ENCODE peak calls at places on chromosomes 1 and 21, in seven cellular contexts. One of them, this sample, is unnamed.

GRCh38 chr1:23178931-23179330 is 10.3 kb upstream of the LUZP1 start:
- DNase-seq in T-helper 1 cell: no peak
- DNase-seq in stimulated activated CD4-positive, alpha-beta T cell treated with anti-CD3 and anti-CD28 coated beads, Interleukin-12 subunit alpha, Interleukin-12 subunit beta, amount 100 ng/mL, for 4 hours: no peak
- DNase-seq in AG04450: no peak
- DNase-seq in left ventricle myocardium superior: no peak
- DNase-seq in SHP77: peak; percentile 12
- DNase-seq in nephron progenitor cell: no peak
- DNase-seq in this sample: no peak

GRCh38 chr1:210826686-210827085 is 307.3 kb downstream of the KCNH1 start:
- DNase-seq in T-helper 1 cell: no peak
- DNase-seq in stimulated activated CD4-positive, alpha-beta T cell treated with anti-CD3 and anti-CD28 coated beads, Interleukin-12 subunit alpha, Interleukin-12 subunit beta, amount 100 ng/mL, for 4 hours: no peak
- DNase-seq in AG04450: no peak
- DNase-seq in left ventricle myocardium superior: no peak
- DNase-seq in SHP77: no peak
- DNase-seq in nephron progenitor cell: no peak
- DNase-seq in this sample: no peak

GRCh38 chr1:153548722-153549695 is at the start of gene S100A3:
- DNase-seq in T-helper 1 cell: no peak
- DNase-seq in stimulated activated CD4-positive, alpha-beta T cell treated with anti-CD3 and anti-CD28 coated beads, Interleukin-12 subunit alpha, Interleukin-12 subunit beta, amount 100 ng/mL, for 4 hours: no peak
- DNase-seq in AG04450: no peak
- DNase-seq in left ventricle myocardium superior: peak; percentile 63
- DNase-seq in SHP77: no peak
- DNase-seq in nephron progenitor cell: no peak
- DNase-seq in this sample: no peak

GRCh38 chr1:22290611-22291010 is 147.7 kb upstream of the WNT4 start:
- DNase-seq in T-helper 1 cell: no peak
- DNase-seq in stimulated activated CD4-positive, alpha-beta T cell treated with anti-CD3 and anti-CD28 coated beads, Interleukin-12 subunit alpha, Interleukin-12 subunit beta, amount 100 ng/mL, for 4 hours: no peak
- DNase-seq in AG04450: no peak
- DNase-seq in left ventricle myocardium superior: no peak
- DNase-seq in SHP77: no peak
- DNase-seq in nephron progenitor cell: no peak
- DNase-seq in this sample: no peak

GRCh38 chr1:109619655-109620395 is at the start of gene AMPD2:
- DNase-seq in T-helper 1 cell: peak; percentile 64
- DNase-seq in stimulated activated CD4-positive, alpha-beta T cell treated with anti-CD3 and anti-CD28 coated beads, Interleukin-12 subunit alpha, Interleukin-12 subunit beta, amount 100 ng/mL, for 4 hours: peak; percentile 74
- DNase-seq in AG04450: peak; percentile 59
- DNase-seq in left ventricle myocardium superior: peak; percentile 87
- DNase-seq in SHP77: peak; percentile 64
- DNase-seq in nephron progenitor cell: peak; percentile 77
- DNase-seq in this sample: peak; percentile 63

GRCh38 chr1:15702722-15703550 is 18.8 kb downstream of the PLEKHM2 start:
- DNase-seq in T-helper 1 cell: no peak
- DNase-seq in stimulated activated CD4-positive, alpha-beta T cell treated with anti-CD3 and anti-CD28 coated beads, Interleukin-12 subunit alpha, Interleukin-12 subunit beta, amount 100 ng/mL, for 4 hours: no peak
- DNase-seq in AG04450: no peak
- DNase-seq in left ventricle myocardium superior: peak; percentile 57
- DNase-seq in SHP77: no peak
- DNase-seq in nephron progenitor cell: no peak
- DNase-seq in this sample: no peak

GRCh38 chr1:156114101-156114918 is at the start of gene LMNA:
- DNase-seq in T-helper 1 cell: peak; percentile 72
- DNase-seq in stimulated activated CD4-positive, alpha-beta T cell treated with anti-CD3 and anti-CD28 coated beads, Interleukin-12 subunit alpha, Interleukin-12 subunit beta, amount 100 ng/mL, for 4 hours: peak; percentile 69
- DNase-seq in AG04450: peak; percentile 85
- DNase-seq in left ventricle myocardium superior: peak; percentile 95
- DNase-seq in SHP77: peak; percentile 94
- DNase-seq in nephron progenitor cell: peak; percentile 55
- DNase-seq in this sample: peak; percentile 51

GRCh38 chr1:22289251-22289995 is 146.5 kb upstream of the WNT4 start:
- DNase-seq in T-helper 1 cell: no peak
- DNase-seq in stimulated activated CD4-positive, alpha-beta T cell treated with anti-CD3 and anti-CD28 coated beads, Interleukin-12 subunit alpha, Interleukin-12 subunit beta, amount 100 ng/mL, for 4 hours: no peak
- DNase-seq in AG04450: no peak
- DNase-seq in left ventricle myocardium superior: no peak
- DNase-seq in SHP77: no peak
- DNase-seq in nephron progenitor cell: no peak
- DNase-seq in this sample: no peak

GRCh38 chr1:22832414-22832786 is 121.8 kb downstream of the EPHB2 start:
- DNase-seq in T-helper 1 cell: no peak
- DNase-seq in stimulated activated CD4-positive, alpha-beta T cell treated with anti-CD3 and anti-CD28 coated beads, Interleukin-12 subunit alpha, Interleukin-12 subunit beta, amount 100 ng/mL, for 4 hours: no peak
- DNase-seq in AG04450: peak; percentile 10
- DNase-seq in left ventricle myocardium superior: no peak
- DNase-seq in SHP77: no peak
- DNase-seq in nephron progenitor cell: no peak
- DNase-seq in this sample: no peak

GRCh38 chr1:125065092-125065820 is 3880.5 kb downstream of the SRGAP2C start:
- DNase-seq in T-helper 1 cell: no peak
- DNase-seq in stimulated activated CD4-positive, alpha-beta T cell treated with anti-CD3 and anti-CD28 coated beads, Interleukin-12 subunit alpha, Interleukin-12 subunit beta, amount 100 ng/mL, for 4 hours: no peak
- DNase-seq in AG04450: no peak
- DNase-seq in left ventricle myocardium superior: no peak
- DNase-seq in SHP77: no peak
- DNase-seq in nephron progenitor cell: no peak
- DNase-seq in this sample: no peak

GRCh38 chr1:49185455-49185980 is 408.8 kb upstream of the BEND5 start:
- DNase-seq in T-helper 1 cell: no peak
- DNase-seq in stimulated activated CD4-positive, alpha-beta T cell treated with anti-CD3 and anti-CD28 coated beads, Interleukin-12 subunit alpha, Interleukin-12 subunit beta, amount 100 ng/mL, for 4 hours: no peak
- DNase-seq in AG04450: no peak
- DNase-seq in left ventricle myocardium superior: no peak
- DNase-seq in SHP77: no peak
- DNase-seq in nephron progenitor cell: no peak
- DNase-seq in this sample: no peak

GRCh38 chr1:64933296-64934070 is 32.9 kb downstream of the JAK1 start:
- DNase-seq in T-helper 1 cell: no peak
- DNase-seq in stimulated activated CD4-positive, alpha-beta T cell treated with anti-CD3 and anti-CD28 coated beads, Interleukin-12 subunit alpha, Interleukin-12 subunit beta, amount 100 ng/mL, for 4 hours: no peak
- DNase-seq in AG04450: peak; percentile 69
- DNase-seq in left ventricle myocardium superior: peak; percentile 37
- DNase-seq in SHP77: no peak
- DNase-seq in nephron progenitor cell: no peak
- DNase-seq in this sample: no peak

GRCh38 chr21:38982096-38982495 is 176.4 kb downstream of the ETS2 start:
- DNase-seq in T-helper 1 cell: no peak
- DNase-seq in stimulated activated CD4-positive, alpha-beta T cell treated with anti-CD3 and anti-CD28 coated beads, Interleukin-12 subunit alpha, Interleukin-12 subunit beta, amount 100 ng/mL, for 4 hours: no peak
- DNase-seq in AG04450: no peak
- DNase-seq in left ventricle myocardium superior: no peak
- DNase-seq in SHP77: no peak
- DNase-seq in nephron progenitor cell: peak; percentile 44
- DNase-seq in this sample: no peak

GRCh38 chr1:236066054-236066453 is 1.2 kb upstream of the NID1 start:
- DNase-seq in T-helper 1 cell: no peak
- DNase-seq in stimulated activated CD4-positive, alpha-beta T cell treated with anti-CD3 and anti-CD28 coated beads, Interleukin-12 subunit alpha, Interleukin-12 subunit beta, amount 100 ng/mL, for 4 hours: no peak
- DNase-seq in AG04450: no peak
- DNase-seq in left ventricle myocardium superior: no peak
- DNase-seq in SHP77: no peak
- DNase-seq in nephron progenitor cell: no peak
- DNase-seq in this sample: no peak

GRCh38 chr1:235075955-235076308 is 52.7 kb downstream of the TOMM20 start:
- DNase-seq in T-helper 1 cell: no peak
- DNase-seq in stimulated activated CD4-positive, alpha-beta T cell treated with anti-CD3 and anti-CD28 coated beads, Interleukin-12 subunit alpha, Interleukin-12 subunit beta, amount 100 ng/mL, for 4 hours: no peak
- DNase-seq in AG04450: no peak
- DNase-seq in left ventricle myocardium superior: no peak
- DNase-seq in SHP77: no peak
- DNase-seq in nephron progenitor cell: no peak
- DNase-seq in this sample: no peak

GRCh38 chr1:44239961-44240371 is 26.7 kb downstream of the DMAP1 start:
- DNase-seq in T-helper 1 cell: no peak
- DNase-seq in stimulated activated CD4-positive, alpha-beta T cell treated with anti-CD3 and anti-CD28 coated beads, Interleukin-12 subunit alpha, Interleukin-12 subunit beta, amount 100 ng/mL, for 4 hours: no peak
- DNase-seq in AG04450: no peak
- DNase-seq in left ventricle myocardium superior: peak; percentile 72
- DNase-seq in SHP77: no peak
- DNase-seq in nephron progenitor cell: no peak
- DNase-seq in this sample: no peak

GRCh38 chr1:217982711-217983405 is 302.2 kb upstream of the RRP15 start:
- DNase-seq in T-helper 1 cell: no peak
- DNase-seq in stimulated activated CD4-positive, alpha-beta T cell treated with anti-CD3 and anti-CD28 coated beads, Interleukin-12 subunit alpha, Interleukin-12 subunit beta, amount 100 ng/mL, for 4 hours: no peak
- DNase-seq in AG04450: no peak
- DNase-seq in left ventricle myocardium superior: no peak
- DNase-seq in SHP77: peak; percentile 7
- DNase-seq in nephron progenitor cell: no peak
- DNase-seq in this sample: no peak

GRCh38 chr1:84540759-84541158 is 33.5 kb downstream of the CTBS start:
- DNase-seq in T-helper 1 cell: no peak
- DNase-seq in stimulated activated CD4-positive, alpha-beta T cell treated with anti-CD3 and anti-CD28 coated beads, Interleukin-12 subunit alpha, Interleukin-12 subunit beta, amount 100 ng/mL, for 4 hours: no peak
- DNase-seq in AG04450: no peak
- DNase-seq in left ventricle myocardium superior: no peak
- DNase-seq in SHP77: no peak
- DNase-seq in nephron progenitor cell: no peak
- DNase-seq in this sample: no peak